ENCODE peak calls at places on chromosomes 5 and 9, in five cellular contexts. E is A673; Q is cerebellar nuclear complex; U is activated CD8-positive, alpha-beta T cell treated with anti-CD3 and anti-CD28 coated beads for 36 hours; P is AG09319. T is an unnamed sample.

GRCh38 chr9:137436761-137437600 is 4.2 kb downstream of the ENTPD8 start:
- DNase-seq in U (no peak), Q (no peak), P (no peak), E (no peak), T (no peak)

GRCh38 chr5:172564883-172565282 is 76.2 kb upstream of the NEURL1B start:
- DNase-seq in E (no peak), P (no peak), U (no peak), Q (no peak), T (no peak)

GRCh38 chr9:30534458-30534857 is 1850.0 kb upstream of the ACO1 start:
- DNase-seq in P (no peak), E (no peak), U (no peak), Q (no peak), T (no peak)

GRCh38 chr9:94173632-94174031 is 85.5 kb upstream of the ZNF169 start:
- DNase-seq in U (peak; percentile 51), E (no peak), Q (no peak), P (no peak), T (no peak)

GRCh38 chr9:12819436-12820185 is 44.8 kb downstream of the LURAP1L start:
- DNase-seq in P (no peak), Q (no peak), U (peak; percentile 6), E (peak; percentile 50), T (no peak)

GRCh38 chr5:140561753-140562523 is 2.5 kb downstream of the APBB3 start:
- DNase-seq in U (no peak), Q (no peak), P (no peak), E (no peak), T (no peak)

GRCh38 chr9:106861585-106862114 is 1.3 kb upstream of the ZNF462 start:
- DNase-seq in P (no peak), U (no peak), E (no peak), Q (no peak), T (no peak)

GRCh38 chr5:96384353-96384752 is 48.7 kb downstream of the PCSK1 start:
- DNase-seq in E (no peak), P (no peak), Q (no peak), U (no peak), T (peak; percentile 63)

GRCh38 chr5:151022511-151023018 is 2.2 kb downstream of the GPX3 start:
- DNase-seq in E (no peak), Q (no peak), U (no peak), P (no peak), T (no peak)

GRCh38 chr5:1514027-1514818 is 9.5 kb downstream of the LPCAT1 start:
- DNase-seq in Q (no peak), P (no peak), E (no peak), U (no peak), T (no peak)

GRCh38 chr5:28779161-28779754 is 1740.9 kb upstream of the CDH9 start:
- DNase-seq in P (no peak), E (peak; percentile 15), Q (no peak), U (no peak), T (no peak)

GRCh38 chr5:67002832-67003231 is 193.8 kb downstream of the CD180 start:
- DNase-seq in P (no peak), U (no peak), Q (no peak), E (no peak), T (no peak)

GRCh38 chr5:146111409-146111808 is 6.0 kb upstream of the PLAC8L1 start:
- DNase-seq in E (no peak), Q (no peak), P (no peak), U (no peak), T (no peak)